ENCODE peak calls at places on chromosomes 2 and 18, in six cellular contexts. Q, R, C, O, H and N are unnamed samples.

GRCh38 chr18:70249118-70249517 is 39.7 kb upstream of the SOCS6 start:
- DNase-seq in Q (no peak), R (no peak), C (peak; percentile 67), O (peak; percentile 28), H (no peak), N (peak; percentile 72)

GRCh38 chr2:199911052-199911876 is at the start of gene C2orf69:
- DNase-seq in Q (peak; percentile 96), R (peak; percentile 97), C (peak; percentile 98), O (peak; percentile 99), H (peak; percentile 97), N (peak; percentile 99)

GRCh38 chr18:6975084-6975483 is 142.5 kb downstream of the LAMA1 start:
- DNase-seq in Q (no peak), R (no peak), C (no peak), O (no peak), H (no peak), N (no peak)

GRCh38 chr2:42995752-42996422 is 203.5 kb upstream of the HAAO start:
- DNase-seq in Q (no peak), R (no peak), C (no peak), O (no peak), H (no peak), N (no peak)

GRCh38 chr2:18977409-18977808 is 381.0 kb downstream of the OSR1 start:
- DNase-seq in Q (no peak), R (no peak), C (no peak), O (no peak), H (no peak), N (no peak)

GRCh38 chr2:70514612-70515055 is 39.0 kb downstream of the TGFA start:
- DNase-seq in Q (peak; percentile 23), R (peak; percentile 96), C (no peak), O (no peak), H (no peak), N (no peak)

GRCh38 chr2:233349005-233349998 is 5.0 kb upstream of the DGKD start:
- DNase-seq in Q (peak; percentile 54), R (no peak), C (no peak), O (no peak), H (no peak), N (peak; percentile 31)

GRCh38 chr18:6976935-6977334 is 140.7 kb downstream of the LAMA1 start:
- DNase-seq in Q (no peak), R (peak; percentile 55), C (no peak), O (no peak), H (no peak), N (no peak)

GRCh38 chr18:2881490-2882195 is 34.8 kb downstream of the EMILIN2 start:
- DNase-seq in Q (peak; percentile 54), R (peak; percentile 24), C (peak; percentile 93), O (peak; percentile 81), H (no peak), N (peak; percentile 90)

GRCh38 chr2:37905033-37905432 is 20.1 kb upstream of the RMDN2 start:
- DNase-seq in Q (no peak), R (no peak), C (no peak), O (no peak), H (no peak), N (no peak)

GRCh38 chr2:173132531-173132930 is 56.9 kb downstream of the MAP3K20 start:
- DNase-seq in Q (no peak), R (no peak), C (no peak), O (no peak), H (no peak), N (no peak)

GRCh38 chr18:79470547-79470946 is 74.8 kb downstream of the NFATC1 start:
- DNase-seq in Q (no peak), R (no peak), C (no peak), O (no peak), H (no peak), N (no peak)

GRCh38 chr2:19362094-19362649 is 3.7 kb upstream of the OSR1 start:
- DNase-seq in Q (no peak), R (no peak), C (peak; percentile 40), O (peak; percentile 54), H (no peak), N (peak; percentile 41)

GRCh38 chr2:208000701-208001395 is 24.5 kb downstream of the PLEKHM3 start:
- DNase-seq in Q (no peak), R (no peak), C (peak; percentile 64), O (no peak), H (no peak), N (no peak)

GRCh38 chr18:50398947-50399346 is 24.1 kb downstream of the SKA1 start:
- DNase-seq in Q (no peak), R (no peak), C (no peak), O (no peak), H (no peak), N (no peak)

GRCh38 chr18:62925031-62925688 is 209.8 kb downstream of the PHLPP1 start:
- DNase-seq in Q (no peak), R (no peak), C (peak; percentile 72), O (no peak), H (no peak), N (peak; percentile 43)

GRCh38 chr2:101196220-101196661 is 45.1 kb upstream of the TBC1D8 start:
- DNase-seq in Q (no peak), R (no peak), C (no peak), O (no peak), H (no peak), N (no peak)

GRCh38 chr2:203886579-203887230 is 19.1 kb downstream of the CTLA4 start:
- DNase-seq in Q (no peak), R (no peak), C (no peak), O (no peak), H (no peak), N (no peak)

GRCh38 chr2:113198790-113199612 is 25.2 kb downstream of the PSD4 start:
- DNase-seq in Q (peak; percentile 84), R (peak; percentile 91), C (peak; percentile 55), O (peak; percentile 69), H (peak; percentile 74), N (peak; percentile 63)

GRCh38 chr2:240387325-240387668 is 48.2 kb upstream of the GPC1 start:
- DNase-seq in Q (no peak), R (no peak), C (no peak), O (no peak), H (no peak), N (no peak)
- H3K4me3 ChIP-seq in Q (no peak overlapping the region), R (no peak overlapping the region), C (no peak overlapping the region), O (no peak overlapping the region), H (no peak overlapping the region), N (no peak overlapping the region)

GRCh38 chr2:119341684-119342083 is 24.9 kb downstream of the C2orf76 start:
- DNase-seq in Q (no peak), R (no peak), C (no peak), O (no peak), H (no peak), N (no peak)
- H3K4me3 ChIP-seq in Q (no peak overlapping the region), R (no peak overlapping the region), C (no peak overlapping the region), O (no peak overlapping the region), H (no peak overlapping the region), N (no peak overlapping the region)

GRCh38 chr2:98769784-98770183 is 38.9 kb upstream of the MGAT4A start:
- DNase-seq in Q (no peak), R (peak; percentile 42), C (no peak), O (no peak), H (no peak), N (no peak)
- H3K4me3 ChIP-seq in Q (no peak overlapping the region), R (no peak overlapping the region), C (no peak overlapping the region), O (no peak overlapping the region), H (no peak overlapping the region), N (no peak overlapping the region)

DNA sequence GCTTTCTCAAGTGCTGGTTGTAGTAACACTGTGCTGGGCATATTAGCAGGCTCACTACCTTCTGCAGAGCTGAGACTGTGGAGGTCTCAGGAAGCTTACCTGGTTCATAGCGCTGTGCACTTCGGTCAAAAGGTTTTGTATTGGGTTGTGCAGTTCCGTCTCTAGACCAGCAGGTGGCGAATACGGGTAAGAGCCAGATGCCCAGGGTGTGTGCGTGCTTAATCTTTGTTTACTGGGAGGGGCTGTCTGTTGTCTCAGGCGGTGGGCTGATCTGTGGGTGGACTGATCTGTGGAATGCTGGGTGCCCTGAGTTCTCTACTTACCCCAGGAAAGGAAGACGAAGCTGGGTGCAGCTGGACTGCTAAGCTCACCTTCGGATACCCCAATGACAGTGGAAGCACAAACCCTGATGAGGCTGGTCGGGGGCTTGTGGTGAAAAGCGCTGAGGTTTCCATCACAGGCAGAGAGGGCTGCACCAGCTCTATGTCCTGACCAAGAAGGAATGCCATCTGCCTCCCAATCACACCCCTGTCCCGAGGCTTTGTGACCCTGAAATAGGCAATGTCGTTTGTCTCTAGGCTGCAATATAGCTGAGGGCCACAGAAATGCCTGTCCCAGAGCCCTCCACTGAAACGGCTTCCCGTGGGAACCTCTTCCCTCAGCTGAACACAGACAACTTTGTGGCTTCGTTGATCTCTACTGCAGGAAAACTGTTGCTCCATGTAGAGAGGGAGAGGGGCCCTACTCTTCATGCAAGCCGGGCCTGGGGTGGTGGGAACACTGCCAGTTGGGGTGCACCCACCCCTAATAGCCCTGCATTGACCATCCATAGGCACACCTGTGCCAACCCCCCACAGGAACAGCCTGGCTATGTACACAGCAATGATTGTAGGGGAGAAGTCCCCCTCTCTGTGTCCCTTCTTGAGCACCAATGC is 45.9 kb upstream of the FAM117B start:
- DNase-seq in Q (peak; percentile 52), R (peak; percentile 76), C (peak; percentile 72), O (peak; percentile 78), H (peak; percentile 76), N (peak; percentile 80)
- H3K4me3 ChIP-seq in Q (peak overlapping the region; percentile 47), R (no peak overlapping the region), C (peak overlapping the region; percentile 15), O (peak overlapping the region; percentile 22), H (no peak overlapping the region), N (peak overlapping the region; percentile 2)

DNA sequence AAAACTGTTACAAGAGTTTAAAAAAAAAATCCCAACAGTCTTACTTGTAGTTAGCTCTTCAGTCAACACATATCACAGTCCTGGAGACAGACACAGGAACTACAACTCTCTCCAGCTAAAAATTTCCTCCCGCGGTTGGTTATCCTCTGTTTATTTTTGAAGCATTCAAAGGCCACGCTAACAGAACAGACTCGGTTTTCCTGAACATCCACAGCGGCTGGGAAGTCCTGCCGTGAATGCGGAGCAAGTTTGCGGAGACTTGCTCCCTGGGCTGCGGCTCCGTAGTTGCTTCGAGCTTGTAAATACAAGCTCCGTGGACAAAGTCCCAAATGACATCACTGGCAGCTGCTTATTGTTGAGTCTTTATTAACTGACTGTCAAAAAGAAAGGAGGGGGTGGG is at the start of gene NCKAP5:
- DNase-seq in Q (no peak), R (peak; percentile 29), C (peak; percentile 12), O (peak; percentile 77), H (peak; percentile 38), N (peak; percentile 67)
- H3K4me3 ChIP-seq in Q (peak within 1 kb of the TSS; percentile 60), R (no peak within 1 kb of the TSS), C (no peak within 1 kb of the TSS), O (peak within 1 kb of the TSS; percentile 52), H (no peak within 1 kb of the TSS), N (no peak within 1 kb of the TSS)

GRCh38 chr2:230224458-230224857 is 1.1 kb upstream of the SP140 start:
- DNase-seq in Q (no peak), R (no peak), C (no peak), O (no peak), H (no peak), N (no peak)

GRCh38 chr2:230221533-230221932 is 1.7 kb upstream of the SP110 start:
- DNase-seq in Q (no peak), R (no peak), C (no peak), O (no peak), H (no peak), N (no peak)

GRCh38 chr2:230226090-230226551 is 585 bp downstream of the SP140 start:
- DNase-seq in Q (no peak), R (no peak), C (no peak), O (no peak), H (no peak), N (no peak)

GRCh38 chr2:230227216-230227615 is 1.7 kb downstream of the SP140 start:
- DNase-seq in Q (no peak), R (no peak), C (no peak), O (no peak), H (no peak), N (no peak)

GRCh38 chr2:230225486-230225885 is at the start of gene SP140:
- DNase-seq in Q (peak; percentile 31), R (peak; percentile 16), C (no peak), O (no peak), H (no peak), N (no peak)
- H3K4me3 ChIP-seq in Q (peak within 1 kb of the TSS; percentile 32), R (no peak within 1 kb of the TSS), C (no peak within 1 kb of the TSS), O (no peak within 1 kb of the TSS), H (peak within 1 kb of the TSS; percentile 43), N (no peak within 1 kb of the TSS)

GRCh38 chr2:32723467-32724079 is 95.7 kb downstream of the TTC27 start:
- DNase-seq in Q (no peak), R (no peak), C (no peak), O (no peak), H (no peak), N (no peak)
- H3K4me3 ChIP-seq in Q (no peak overlapping the region), R (no peak overlapping the region), C (no peak overlapping the region), O (no peak overlapping the region), H (no peak overlapping the region), N (no peak overlapping the region)